ENCODE peak calls at places on chromosomes 11 and 22, in nine cellular contexts. One of them, this sample, is unnamed.

GRCh38 chr11:75073459-75074190 is 23.1 kb downstream of the OR2AT4 start:
- DNase-seq in HepG2: peak
- DNase-seq in testis: no peak
- DNase-seq in astrocyte of the cerebellum: no peak
- DNase-seq in coronary artery: no peak
- DNase-seq in AG09309: no peak
- DNase-seq in IMR-90: no peak
- DNase-seq in ovary: no peak
- DNase-seq in mucosa of descending colon: no peak
- DNase-seq in this sample: no peak

GRCh38 chr11:127693686-127694085 is 693.1 kb upstream of the KIRREL3 start:
- DNase-seq in AG09309: no peak
- DNase-seq in coronary artery: no peak
- DNase-seq in HepG2: no peak
- DNase-seq in astrocyte of the cerebellum: no peak
- DNase-seq in testis: no peak
- DNase-seq in ovary: no peak
- DNase-seq in IMR-90: no peak
- DNase-seq in mucosa of descending colon: no peak
- DNase-seq in this sample: no peak

GRCh38 chr11:128133501-128133900 is 453.9 kb downstream of the ETS1 start:
- DNase-seq in AG09309: no peak
- DNase-seq in astrocyte of the cerebellum: no peak
- DNase-seq in coronary artery: no peak
- DNase-seq in mucosa of descending colon: no peak
- DNase-seq in IMR-90: no peak
- DNase-seq in HepG2: no peak
- DNase-seq in ovary: no peak
- DNase-seq in testis: no peak
- DNase-seq in this sample: no peak

GRCh38 chr11:32233276-32233675 is 142.4 kb downstream of the RCN1 start:
- DNase-seq in mucosa of descending colon: no peak
- DNase-seq in HepG2: no peak
- DNase-seq in IMR-90: no peak
- DNase-seq in ovary: no peak
- DNase-seq in astrocyte of the cerebellum: no peak
- DNase-seq in testis: no peak
- DNase-seq in coronary artery: no peak
- DNase-seq in AG09309: no peak
- DNase-seq in this sample: no peak

GRCh38 chr11:130580372-130580771 is 131.9 kb downstream of the ADAMTS15 start:
- DNase-seq in testis: peak
- DNase-seq in ovary: peak
- DNase-seq in astrocyte of the cerebellum: peak
- DNase-seq in mucosa of descending colon: no peak
- DNase-seq in coronary artery: no peak
- DNase-seq in IMR-90: peak
- DNase-seq in AG09309: peak
- DNase-seq in HepG2: no peak
- DNase-seq in this sample: no peak

GRCh38 chr11:128533473-128533872 is 53.9 kb downstream of the ETS1 start:
- DNase-seq in astrocyte of the cerebellum: no peak
- DNase-seq in testis: no peak
- DNase-seq in ovary: no peak
- DNase-seq in HepG2: no peak
- DNase-seq in IMR-90: no peak
- DNase-seq in AG09309: no peak
- DNase-seq in coronary artery: no peak
- DNase-seq in mucosa of descending colon: no peak
- DNase-seq in this sample: no peak

GRCh38 chr11:76800466-76801200 is 17.5 kb downstream of the TSKU start:
- DNase-seq in ovary: no peak
- DNase-seq in HepG2: no peak
- DNase-seq in AG09309: no peak
- DNase-seq in astrocyte of the cerebellum: no peak
- DNase-seq in testis: no peak
- DNase-seq in coronary artery: peak
- DNase-seq in mucosa of descending colon: no peak
- DNase-seq in IMR-90: no peak
- DNase-seq in this sample: no peak

GRCh38 chr22:26579331-26579886 is 10.5 kb downstream of the TPST2 start:
- DNase-seq in HepG2: no peak
- DNase-seq in testis: no peak
- DNase-seq in AG09309: no peak
- DNase-seq in ovary: no peak
- DNase-seq in coronary artery: no peak
- DNase-seq in mucosa of descending colon: peak
- DNase-seq in IMR-90: no peak
- DNase-seq in astrocyte of the cerebellum: no peak
- DNase-seq in this sample: no peak

GRCh38 chr11:115760528-115760837 is 256.3 kb upstream of the CADM1 start:
- DNase-seq in testis: peak
- DNase-seq in AG09309: no peak
- DNase-seq in coronary artery: no peak
- DNase-seq in IMR-90: no peak
- DNase-seq in mucosa of descending colon: no peak
- DNase-seq in astrocyte of the cerebellum: no peak
- DNase-seq in ovary: peak
- DNase-seq in HepG2: no peak
- DNase-seq in this sample: no peak

GRCh38 chr11:19679952-19680823 is 32.4 kb upstream of the NAV2 start:
- DNase-seq in ovary: peak
- DNase-seq in mucosa of descending colon: peak
- DNase-seq in astrocyte of the cerebellum: peak
- DNase-seq in IMR-90: peak
- DNase-seq in HepG2: no peak
- DNase-seq in coronary artery: peak
- DNase-seq in testis: peak
- DNase-seq in AG09309: peak
- DNase-seq in this sample: peak

GRCh38 chr11:100759856-100760255 is 72.8 kb downstream of the ARHGAP42 start:
- DNase-seq in coronary artery: no peak
- DNase-seq in testis: no peak
- DNase-seq in AG09309: no peak
- DNase-seq in mucosa of descending colon: no peak
- DNase-seq in ovary: no peak
- DNase-seq in astrocyte of the cerebellum: no peak
- DNase-seq in IMR-90: no peak
- DNase-seq in HepG2: no peak
- DNase-seq in this sample: no peak

GRCh38 chr11:33970984-33971466 is 79.1 kb upstream of the LMO2 start:
- DNase-seq in ovary: no peak
- DNase-seq in IMR-90: peak
- DNase-seq in mucosa of descending colon: no peak
- DNase-seq in AG09309: peak
- DNase-seq in astrocyte of the cerebellum: peak
- DNase-seq in HepG2: peak
- DNase-seq in coronary artery: no peak
- DNase-seq in testis: peak
- DNase-seq in this sample: peak

GRCh38 chr11:72686639-72687215 is 12.5 kb upstream of the PDE2A start:
- DNase-seq in HepG2: no peak
- DNase-seq in astrocyte of the cerebellum: no peak
- DNase-seq in coronary artery: no peak
- DNase-seq in AG09309: no peak
- DNase-seq in mucosa of descending colon: no peak
- DNase-seq in ovary: no peak
- DNase-seq in testis: no peak
- DNase-seq in IMR-90: peak
- DNase-seq in this sample: no peak
- TF ChIP-seq CTCF in HepG2: no peak
- TF ChIP-seq CTCF in astrocyte of the cerebellum: no peak
- TF ChIP-seq CTCF in coronary artery: no peak
- TF ChIP-seq CTCF in AG09309: no peak
- TF ChIP-seq CTCF in mucosa of descending colon: no peak
- TF ChIP-seq CTCF in ovary: no peak
- TF ChIP-seq CTCF in testis: no peak
- TF ChIP-seq CTCF in IMR-90: no peak
- TF ChIP-seq CTCF in this sample: no peak

DNA sequence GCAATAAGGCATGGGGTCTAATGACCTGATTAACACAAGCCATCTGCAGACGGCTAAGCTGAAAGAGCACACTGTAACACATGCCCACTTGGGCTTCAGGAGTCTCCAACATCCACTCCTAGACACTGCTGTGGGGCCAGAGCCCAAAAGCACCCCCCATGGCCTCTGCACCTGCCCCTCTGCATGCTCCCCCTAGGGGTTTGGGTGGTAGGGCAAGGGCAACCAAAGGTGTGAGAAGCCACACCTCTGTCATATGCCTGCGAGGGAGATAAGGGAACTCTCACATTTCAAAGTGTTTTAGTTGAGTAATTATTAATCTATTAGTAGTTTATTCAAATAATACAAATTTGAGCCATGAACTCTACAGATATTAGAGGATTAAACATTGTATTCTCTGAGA is 30.8 kb downstream of the CTSC start:
- DNase-seq in mucosa of descending colon: no peak
- DNase-seq in astrocyte of the cerebellum: no peak
- DNase-seq in IMR-90: no peak
- DNase-seq in ovary: no peak
- DNase-seq in coronary artery: no peak
- DNase-seq in testis: no peak
- DNase-seq in HepG2: no peak
- DNase-seq in AG09309: no peak
- DNase-seq in this sample: no peak
- H3K4me3 ChIP-seq in mucosa of descending colon: no peak
- H3K4me3 ChIP-seq in astrocyte of the cerebellum: no peak
- H3K4me3 ChIP-seq in IMR-90: no peak
- H3K4me3 ChIP-seq in ovary: no peak
- H3K4me3 ChIP-seq in coronary artery: no peak
- H3K4me3 ChIP-seq in testis: no peak
- H3K4me3 ChIP-seq in HepG2: no peak
- H3K4me3 ChIP-seq in AG09309: no peak
- H3K4me3 ChIP-seq in this sample: no peak

GRCh38 chr22:37807410-37808293 is at the start of gene GCAT:
- DNase-seq in testis: peak
- DNase-seq in AG09309: peak
- DNase-seq in HepG2: peak
- DNase-seq in astrocyte of the cerebellum: peak
- DNase-seq in IMR-90: peak
- DNase-seq in coronary artery: peak
- DNase-seq in mucosa of descending colon: peak
- DNase-seq in ovary: peak
- DNase-seq in this sample: peak

GRCh38 chr22:37808294-37808657 is 542 bp downstream of the GCAT start:
- DNase-seq in astrocyte of the cerebellum: no peak
- DNase-seq in HepG2: no peak
- DNase-seq in coronary artery: no peak
- DNase-seq in testis: no peak
- DNase-seq in mucosa of descending colon: no peak
- DNase-seq in ovary: no peak
- DNase-seq in AG09309: no peak
- DNase-seq in IMR-90: peak
- DNase-seq in this sample: no peak

GRCh38 chr22:37805878-37806277 is 1.9 kb upstream of the GCAT start:
- DNase-seq in ovary: no peak
- DNase-seq in IMR-90: no peak
- DNase-seq in mucosa of descending colon: peak
- DNase-seq in testis: no peak
- DNase-seq in HepG2: no peak
- DNase-seq in coronary artery: no peak
- DNase-seq in AG09309: no peak
- DNase-seq in astrocyte of the cerebellum: no peak
- DNase-seq in this sample: no peak

GRCh38 chr22:37804886-37805857 is 2.6 kb upstream of the GCAT start:
- DNase-seq in ovary: peak
- DNase-seq in testis: peak
- DNase-seq in IMR-90: peak
- DNase-seq in HepG2: peak
- DNase-seq in coronary artery: peak
- DNase-seq in astrocyte of the cerebellum: no peak
- DNase-seq in AG09309: no peak
- DNase-seq in mucosa of descending colon: peak
- DNase-seq in this sample: no peak

GRCh38 chr22:37806409-37807338 is 1.1 kb upstream of the GCAT start:
- DNase-seq in HepG2: peak
- DNase-seq in IMR-90: peak
- DNase-seq in mucosa of descending colon: peak
- DNase-seq in testis: peak
- DNase-seq in astrocyte of the cerebellum: peak
- DNase-seq in coronary artery: no peak
- DNase-seq in AG09309: no peak
- DNase-seq in ovary: no peak
- DNase-seq in this sample: no peak
- TF ChIP-seq CTCF in HepG2: no peak
- TF ChIP-seq CTCF in IMR-90: no peak
- TF ChIP-seq CTCF in mucosa of descending colon: no peak
- TF ChIP-seq CTCF in testis: no peak
- TF ChIP-seq CTCF in astrocyte of the cerebellum: peak
- TF ChIP-seq CTCF in coronary artery: no peak
- TF ChIP-seq CTCF in AG09309: peak
- TF ChIP-seq CTCF in ovary: no peak
- TF ChIP-seq CTCF in this sample: no peak

GRCh38 chr22:50545522-50546325 is at the start of gene KLHDC7B:
- DNase-seq in coronary artery: no peak
- DNase-seq in HepG2: no peak
- DNase-seq in mucosa of descending colon: peak
- DNase-seq in IMR-90: peak
- DNase-seq in AG09309: no peak
- DNase-seq in ovary: no peak
- DNase-seq in astrocyte of the cerebellum: no peak
- DNase-seq in testis: no peak
- DNase-seq in this sample: no peak

GRCh38 chr22:50544746-50545253 is 899 bp upstream of the KLHDC7B start:
- DNase-seq in testis: no peak
- DNase-seq in AG09309: no peak
- DNase-seq in coronary artery: no peak
- DNase-seq in mucosa of descending colon: peak
- DNase-seq in astrocyte of the cerebellum: no peak
- DNase-seq in HepG2: no peak
- DNase-seq in IMR-90: no peak
- DNase-seq in ovary: no peak
- DNase-seq in this sample: no peak

GRCh38 chr22:50546326-50547230 is 879 bp downstream of the KLHDC7B start:
- DNase-seq in AG09309: no peak
- DNase-seq in ovary: no peak
- DNase-seq in astrocyte of the cerebellum: no peak
- DNase-seq in IMR-90: no peak
- DNase-seq in testis: no peak
- DNase-seq in HepG2: no peak
- DNase-seq in mucosa of descending colon: peak
- DNase-seq in coronary artery: no peak
- DNase-seq in this sample: no peak

GRCh38 chr22:50542416-50542927 is 3.2 kb upstream of the KLHDC7B start:
- DNase-seq in testis: no peak
- DNase-seq in astrocyte of the cerebellum: no peak
- DNase-seq in IMR-90: no peak
- DNase-seq in HepG2: no peak
- DNase-seq in coronary artery: no peak
- DNase-seq in ovary: no peak
- DNase-seq in mucosa of descending colon: peak
- DNase-seq in AG09309: no peak
- DNase-seq in this sample: no peak

GRCh38 chr22:50544078-50544745 is 1.5 kb upstream of the KLHDC7B start:
- DNase-seq in mucosa of descending colon: peak
- DNase-seq in HepG2: no peak
- DNase-seq in testis: peak
- DNase-seq in ovary: no peak
- DNase-seq in astrocyte of the cerebellum: no peak
- DNase-seq in IMR-90: peak
- DNase-seq in coronary artery: no peak
- DNase-seq in AG09309: no peak
- DNase-seq in this sample: no peak
- H3K4me3 ChIP-seq in mucosa of descending colon: no peak
- H3K4me3 ChIP-seq in HepG2: no peak
- H3K4me3 ChIP-seq in testis: no peak
- H3K4me3 ChIP-seq in ovary: no peak
- H3K4me3 ChIP-seq in astrocyte of the cerebellum: peak
- H3K4me3 ChIP-seq in IMR-90: peak
- H3K4me3 ChIP-seq in coronary artery: peak
- H3K4me3 ChIP-seq in AG09309: peak
- H3K4me3 ChIP-seq in this sample: no peak

This sample was measured in retinal pigment epithelial cell.